ENCODE peak calls at places on chromosomes 2 and 18, in six cellular contexts. Q is stimulated activated CD8-positive, alpha-beta memory T cell treated with anti-CD3 and anti-CD28 coated beads, Interleukin-12 subunit alpha, Interleukin-12 subunit beta, amount 100 ng/mL, for 4 hours; L is erythroblast; R is T follicular helper cell; V is mesenteric fat pad; M is CD4-positive, alpha-beta T cell. K is an unnamed sample.
A peak's percentile ranks its signal among the peaks of the same experiment; 100 is the strongest.

GRCh38 chr18:72584787-72585186 is 40.6 kb upstream of the CBLN2 start:
- DNase-seq in Q (no peak), L (no peak), R (no peak), V (no peak), M (no peak), K (no peak)

GRCh38 chr2:159128191-159128590 is 158.3 kb downstream of the WDSUB1 start:
- DNase-seq in Q (no peak), L (no peak), R (no peak), V (no peak), M (no peak), K (no peak)

GRCh38 chr2:59025157-59025757 is 784.1 kb upstream of the FANCL start:
- DNase-seq in Q (no peak), L (peak; percentile 19), R (no peak), V (no peak), M (no peak), K (no peak)

GRCh38 chr2:128374001-128374710 is 55.5 kb upstream of the HS6ST1 start:
- DNase-seq in Q (no peak), L (no peak), R (no peak), V (peak; percentile 64), M (peak; percentile 27), K (no peak)

GRCh38 chr2:39513641-39514094 is 76.6 kb upstream of the MAP4K3 start:
- DNase-seq in Q (no peak), L (peak; percentile 55), R (no peak), V (no peak), M (no peak), K (no peak)

GRCh38 chr2:175630319-175631246 is 371.5 kb downstream of the LNPK start:
- DNase-seq in Q (no peak), L (no peak), R (no peak), V (no peak), M (no peak), K (no peak)

GRCh38 chr18:26051845-26052244 is 38.6 kb downstream of the SS18 start:
- DNase-seq in Q (no peak), L (peak; percentile 48), R (no peak), V (no peak), M (no peak), K (no peak)

GRCh38 chr2:62485780-62486765 is 19.9 kb downstream of the TMEM17 start:
- DNase-seq in Q (no peak), L (no peak), R (no peak), V (no peak), M (no peak), K (no peak)

GRCh38 chr2:200353125-200353524 is 46.6 kb downstream of the SPATS2L start:
- DNase-seq in Q (no peak), L (no peak), R (no peak), V (no peak), M (no peak), K (no peak)

GRCh38 chr18:75121266-75121665 is 87.7 kb downstream of the PTGR3 start:
- DNase-seq in Q (no peak), L (no peak), R (no peak), V (no peak), M (no peak), K (no peak)

GRCh38 chr2:241855245-241855887 is 3.3 kb downstream of the PDCD1 start:
- DNase-seq in Q (no peak), L (no peak), R (no peak), V (no peak), M (no peak), K (no peak)

GRCh38 chr2:1993711-1994682 is 249.7 kb upstream of the PXDN start:
- DNase-seq in Q (no peak), L (no peak), R (no peak), V (no peak), M (no peak), K (no peak)

GRCh38 chr2:24919977-24920812 is at the start of gene ADCY3:
- DNase-seq in Q (peak; percentile 45), L (peak; percentile 31), R (peak; percentile 33), V (peak; percentile 87), M (peak; percentile 61), K (peak; percentile 35)

GRCh38 chr18:34809697-34810096 is 99.6 kb downstream of the DTNA start:
- DNase-seq in Q (no peak), L (peak; percentile 39), R (no peak), V (no peak), M (no peak), K (no peak)

GRCh38 chr2:239644016-239644415 is 243.2 kb upstream of the HDAC4 start:
- DNase-seq in Q (no peak), L (no peak), R (no peak), V (peak; percentile 74), M (no peak), K (no peak)

GRCh38 chr18:74836296-74837139 is 238.8 kb downstream of the ZNF407 start:
- DNase-seq in Q (no peak), L (peak; percentile 41), R (no peak), V (no peak), M (no peak), K (no peak)

GRCh38 chr2:160920061-160920460 is 240.2 kb upstream of the TANK start:
- DNase-seq in Q (no peak), L (no peak), R (no peak), V (no peak), M (no peak), K (no peak)

GRCh38 chr2:45839388-45840251 is 188.1 kb downstream of the PRKCE start:
- DNase-seq in Q (no peak), L (no peak), R (no peak), V (no peak), M (no peak), K (no peak)

GRCh38 chr2:64225491-64225890 is 81.3 kb upstream of the PELI1 start:
- DNase-seq in Q (no peak), L (no peak), R (no peak), V (no peak), M (no peak), K (no peak)

GRCh38 chr2:239109041-239109915 is 261.4 kb downstream of the TWIST2 start:
- DNase-seq in Q (no peak), L (no peak), R (no peak), V (no peak), M (no peak), K (no peak)

GRCh38 chr2:220795705-220796104 is 776.4 kb downstream of the EPHA4 start:
- DNase-seq in Q (no peak), L (no peak), R (no peak), V (no peak), M (no peak), K (no peak)

GRCh38 chr2:102253753-102254150 is 57.6 kb upstream of the IL1RL1 start:
- DNase-seq in Q (no peak), L (no peak), R (no peak), V (no peak), M (no peak), K (no peak)

GRCh38 chr2:101012706-101013181 is 10.7 kb downstream of the RPL31 start:
- DNase-seq in Q (no peak), L (peak; percentile 37), R (peak; percentile 8), V (no peak), M (no peak), K (peak; percentile 13)

GRCh38 chr2:170554278-170554955 is 160.7 kb upstream of the SP5 start:
- DNase-seq in Q (no peak), L (no peak), R (no peak), V (no peak), M (no peak), K (no peak)

GRCh38 chr2:230713331-230714121 is 884 bp downstream of the CAB39 start:
- DNase-seq in Q (peak; percentile 12), L (peak; percentile 95), R (peak; percentile 12), V (no peak), M (peak; percentile 54), K (peak; percentile 16)

GRCh38 chr2:237207641-237208040 is 122.0 kb downstream of the COPS8 start:
- DNase-seq in Q (no peak), L (no peak), R (no peak), V (no peak), M (no peak), K (no peak)

GRCh38 chr18:24267878-24268277 is 129.0 kb downstream of the CABYR start:
- DNase-seq in Q (no peak), L (no peak), R (no peak), V (no peak), M (no peak), K (no peak)

GRCh38 chr2:45713126-45713525 is 61.7 kb downstream of the PRKCE start:
- DNase-seq in Q (no peak), L (no peak), R (no peak), V (no peak), M (no peak), K (no peak)

K was measured in effector CD8-positive, alpha-beta T cell.